ENCODE peak calls at places on chromosome 18, in seven cellular contexts. R, D, E, O, J, Z and B are unnamed samples.
A peak's percentile ranks its signal among the peaks of the same experiment; 100 is the strongest.

GRCh38 chr18:36468161-36468560 is 170.6 kb downstream of the FHOD3 start:
- DNase-seq in R (peak; percentile 31), D (no peak), E (no peak), O (no peak), J (no peak), Z (peak; percentile 70), B (no peak)

GRCh38 chr18:49723648-49724180 is 89.6 kb downstream of the ACAA2 start:
- DNase-seq in R (no peak), D (no peak), E (no peak), O (no peak), J (no peak), Z (no peak), B (no peak)

GRCh38 chr18:28048612-28049011 is 128.3 kb downstream of the CDH2 start:
- DNase-seq in R (no peak), D (no peak), E (no peak), O (no peak), J (no peak), Z (no peak), B (no peak)

GRCh38 chr18:35178260-35178659 is 62.6 kb upstream of the ZNF397 start:
- DNase-seq in R (no peak), D (no peak), E (no peak), O (no peak), J (peak; percentile 42), Z (no peak), B (no peak)

GRCh38 chr18:60047556-60047955 is 147.8 kb downstream of the PMAIP1 start:
- DNase-seq in R (no peak), D (no peak), E (no peak), O (no peak), J (no peak), Z (no peak), B (no peak)

GRCh38 chr18:36729197-36729596 is 99.6 kb downstream of the TPGS2 start:
- DNase-seq in R (no peak), D (no peak), E (no peak), O (no peak), J (no peak), Z (no peak), B (no peak)

GRCh38 chr18:80006726-80007125 is 18.4 kb upstream of the TXNL4A start:
- DNase-seq in R (no peak), D (no peak), E (no peak), O (no peak), J (no peak), Z (no peak), B (no peak)

GRCh38 chr18:26453370-26454030 is 94.9 kb downstream of the KCTD1 start:
- DNase-seq in R (peak; percentile 10), D (no peak), E (no peak), O (no peak), J (peak; percentile 63), Z (no peak), B (no peak)

GRCh38 chr18:25605322-25605721 is 253.4 kb upstream of the ZNF521 start:
- DNase-seq in R (no peak), D (no peak), E (no peak), O (no peak), J (no peak), Z (no peak), B (no peak)

GRCh38 chr18:54774423-54774822 is 53.9 kb upstream of the RAB27B start:
- DNase-seq in R (no peak), D (no peak), E (no peak), O (no peak), J (no peak), Z (no peak), B (no peak)

GRCh38 chr18:59725177-59725576 is 28.0 kb upstream of the CCBE1 start:
- DNase-seq in R (no peak), D (no peak), E (no peak), O (no peak), J (no peak), Z (no peak), B (no peak)

GRCh38 chr18:76619342-76620315 is 124.6 kb upstream of the ZNF516 start:
- DNase-seq in R (no peak), D (no peak), E (no peak), O (peak; percentile 77), J (no peak), Z (peak; percentile 54), B (peak; percentile 70)

GRCh38 chr18:715626-716025 is 3.2 kb upstream of the ENOSF1 start:
- DNase-seq in R (no peak), D (no peak), E (no peak), O (no peak), J (no peak), Z (no peak), B (no peak)

GRCh38 chr18:49371786-49372185 is 88.7 kb downstream of the DYM start:
- DNase-seq in R (no peak), D (no peak), E (no peak), O (no peak), J (no peak), Z (no peak), B (no peak)

GRCh38 chr18:56988022-56988421 is 158.9 kb upstream of the BOD1L2 start:
- DNase-seq in R (no peak), D (no peak), E (no peak), O (no peak), J (no peak), Z (no peak), B (no peak)

GRCh38 chr18:63298393-63299015 is 21.1 kb downstream of the BCL2 start:
- DNase-seq in R (no peak), D (no peak), E (peak; percentile 31), O (no peak), J (no peak), Z (no peak), B (no peak)

GRCh38 chr18:44599409-44599808 is 81.3 kb upstream of the SETBP1 start:
- DNase-seq in R (no peak), D (no peak), E (no peak), O (no peak), J (no peak), Z (peak; percentile 26), B (no peak)